ENCODE peak calls at places on chromosomes 4 and X, in nine cellular contexts. A, P, D, J, R, G, Q, Z and V are unnamed samples.

GRCh38 chr4:16597829-16598228 is 300.6 kb downstream of the LDB2 start:
- DNase-seq in Q (no peak), Z (no peak), R (no peak), J (peak), G (no peak), A (no peak), P (no peak), D (no peak), V (no peak)

GRCh38 chr4:110155632-110156031 is 42.8 kb downstream of the ELOVL6 start:
- DNase-seq in Z (no peak), G (no peak), R (no peak), A (no peak), P (peak), J (no peak), D (no peak), Q (no peak), V (no peak)

GRCh38 chr4:19748911-19749473 is 502.7 kb upstream of the SLIT2 start:
- DNase-seq in J (peak), Q (peak), P (no peak), G (peak), A (no peak), D (no peak), R (no peak), Z (no peak), V (no peak)

GRCh38 chr4:101304916-101305315 is 42.4 kb downstream of the PPP3CA start:
- DNase-seq in P (peak), Z (no peak), R (no peak), Q (no peak), D (no peak), J (peak), A (no peak), G (no peak), V (no peak)

GRCh38 chr4:156974264-156974663 is 2.7 kb upstream of the PDGFC start:
- DNase-seq in J (peak), Q (no peak), G (no peak), R (no peak), P (peak), A (no peak), D (no peak), Z (no peak), V (no peak)

GRCh38 chr4:148026022-148026421 is 294.1 kb downstream of the ARHGAP10 start:
- DNase-seq in D (no peak), R (no peak), Q (no peak), Z (no peak), P (peak), G (no peak), J (peak), A (no peak), V (no peak)

GRCh38 chr4:147823135-147823534 is 91.2 kb downstream of the ARHGAP10 start:
- DNase-seq in P (peak), Z (no peak), D (no peak), G (no peak), Q (no peak), A (no peak), R (no peak), J (peak), V (no peak)

GRCh38 chrX:18650662-18651061 is 21.2 kb downstream of the RS1 start:
- DNase-seq in A (no peak), Q (no peak), P (no peak), Z (no peak), G (no peak), J (no peak), D (no peak), R (no peak), V (no peak)

GRCh38 chrX:149633511-149633910 is 1.9 kb upstream of the TMEM185A start:
- DNase-seq in Z (no peak), G (no peak), J (no peak), A (no peak), R (no peak), Q (no peak), P (no peak), D (no peak), V (no peak)

GRCh38 chr4:110108470-110108869 is 89.9 kb downstream of the ELOVL6 start:
- DNase-seq in P (no peak), J (no peak), A (no peak), Q (peak), R (no peak), Z (no peak), G (no peak), D (no peak), V (no peak)

GRCh38 chr4:75545526-75545925 is 10.3 kb upstream of the ODAPH start:
- DNase-seq in P (peak), D (no peak), G (no peak), J (no peak), Q (no peak), Z (no peak), R (no peak), A (no peak), V (no peak)

GRCh38 chr4:106301393-106302084 is 14.5 kb downstream of the TBCK start:
- DNase-seq in G (no peak), D (no peak), Q (no peak), P (peak), A (no peak), Z (no peak), J (peak), R (no peak), V (no peak)

GRCh38 chrX:132127748-132128147 is at the start of gene FRMD7:
- DNase-seq in P (peak), R (no peak), D (no peak), A (no peak), Q (no peak), Z (no peak), G (no peak), J (peak), V (no peak)